ENCODE peak calls at places on chromosomes 12 and 14, in five cellular contexts. H is BE2C, Z is mammary epithelial cell, I is fibroblast of lung, X is left ventricle myocardium inferior. R is an unnamed sample. For H3K36me3, the result is how much of the 10 kb centered on the place peaks cover.

GRCh38 chr12:32423598-32423997 is 24.2 kb downstream of the FGD4 start:
- DNase-seq in Z (no peak), I (no peak), H (no peak), X (no peak), R (no peak)

GRCh38 chr12:92147491-92147890 is 1.8 kb upstream of the BTG1 start:
- DNase-seq in Z (no peak), X (no peak), I (peak), H (no peak), R (no peak)

GRCh38 chr12:82958966-82959365 is 272.3 kb downstream of the TMTC2 start:
- DNase-seq in I (no peak), H (no peak), Z (no peak), X (no peak), R (no peak)

GRCh38 chr14:74924061-74924460 is 1.0 kb upstream of the RPS6KL1 start:
- DNase-seq in Z (no peak), H (no peak), X (no peak), I (no peak), R (peak)

GRCh38 chr12:104669851-104670337 is 213.1 kb downstream of the CHST11 start:
- DNase-seq in Z (no peak), I (peak), X (peak), H (no peak), R (peak)

GRCh38 chr14:35261774-35262173 is 30.4 kb upstream of the PSMA6 start:
- DNase-seq in I (peak), X (no peak), Z (no peak), H (no peak), R (no peak)

GRCh38 chr12:38921025-38921677 is 15.8 kb upstream of the CPNE8 start:
- DNase-seq in Z (peak), I (no peak), X (peak), H (peak), R (no peak)

GRCh38 chr12:78192979-78193378 is 362.3 kb downstream of the NAV3 start:
- DNase-seq in X (no peak), I (peak), H (no peak), Z (no peak), R (no peak)

GRCh38 chr12:120225852-120226640 is 25.1 kb upstream of the RPLP0 start:
- DNase-seq in H (no peak), Z (no peak), X (peak), I (no peak), R (peak)

GRCh38 chr14:101405171-101405883 is 156.0 kb upstream of the DIO3 start:
- DNase-seq in H (no peak), X (no peak), Z (no peak), I (peak), R (no peak)

GRCh38 chr14:31781578-31781977 is 220.4 kb downstream of the NUBPL start:
- DNase-seq in X (no peak), Z (peak), I (no peak), H (no peak), R (no peak)

GRCh38 chr12:109289004-109289403 is 20.1 kb downstream of the FOXN4 start:
- DNase-seq in X (no peak), Z (no peak), H (no peak), I (peak), R (no peak)

GRCh38 chr14:45361727-45362126 is 108.7 kb upstream of the MIS18BP1 start:
- DNase-seq in H (no peak), Z (no peak), I (no peak), X (no peak), R (no peak)

GRCh38 chr14:37588667-37588955 is 6.4 kb downstream of the FOXA1 start:
- DNase-seq in Z (no peak), H (no peak), I (no peak), X (no peak), R (no peak)

GRCh38 chr14:95260537-95261440 is 58.9 kb downstream of the CLMN start:
- DNase-seq in Z (peak), I (peak), H (no peak), X (peak), R (no peak)

GRCh38 chr12:104011265-104011664 is 38.7 kb downstream of the GLT8D2 start:
- DNase-seq in Z (peak), I (peak), X (no peak), H (no peak), R (no peak)

GRCh38 chr12:92927055-92927435 is 2.0 kb downstream of the EEA1 start:
- DNase-seq in I (peak), H (peak), X (no peak), Z (peak), R (no peak)

GRCh38 chr12:82099216-82099615 is 259.0 kb downstream of the CCDC59 start:
- DNase-seq in X (no peak), H (no peak), I (no peak), Z (peak), R (no peak)

GRCh38 chr12:6916426-6917200 is 2.2 kb downstream of the ENO2 start:
- DNase-seq in H (no peak), I (no peak), Z (no peak), X (no peak), R (no peak)

GRCh38 chr14:68628605-68629310 is 164.1 kb downstream of the ZFP36L1 start:
- DNase-seq in Z (peak), I (no peak), H (no peak), X (no peak), R (peak)

GRCh38 chr12:96104566-96104965 is 69.2 kb upstream of the LTA4H start:
- DNase-seq in I (no peak), X (no peak), H (no peak), Z (no peak), R (no peak)

GRCh38 chr14:68784995-68785816 is 7.7 kb downstream of the ZFP36L1 start:
- DNase-seq in X (no peak), H (no peak), I (peak), Z (peak), R (no peak)

GRCh38 chr12:58288191-58288590 is 346.8 kb downstream of the ATP23 start:
- DNase-seq in X (no peak), I (peak), Z (no peak), H (peak), R (no peak)

GRCh38 chr12:124169577-124169976 is 125.3 kb upstream of the RFLNA start:
- DNase-seq in X (no peak), H (no peak), Z (no peak), I (no peak), R (no peak)

GRCh38 chr12:121688966-121689365 is 19.5 kb upstream of the MORN3 start:
- DNase-seq in X (no peak), H (no peak), Z (no peak), I (no peak), R (no peak)

GRCh38 chr14:96275182-96276112 is 19.4 kb downstream of the BDKRB1 start:
- DNase-seq in H (peak), I (peak), X (peak), Z (peak), R (peak)

GRCh38 chr12:24861751-24862575 is 86.9 kb downstream of the BCAT1 start:
- DNase-seq in H (no peak), Z (peak), I (no peak), X (no peak), R (no peak)

GRCh38 chr14:105888151-105888550 is 361.8 kb downstream of the TMEM121 start:
- DNase-seq in I (no peak), Z (no peak), H (no peak), X (no peak), R (no peak)

GRCh38 chr14:69658664-69659261 is 47.4 kb downstream of the SUSD6 start:
- DNase-seq in H (no peak), I (no peak), Z (peak), X (no peak), R (no peak)

GRCh38 chr14:59482471-59483331 is 1.5 kb downstream of the L3HYPDH start:
- DNase-seq in H (peak), I (peak), X (no peak), Z (peak), R (no peak)

GRCh38 chr12:117101953-117102833 is 3.0 kb upstream of the TESC start:
- DNase-seq in H (no peak), X (no peak), Z (no peak), I (no peak), R (peak)

GRCh38 chr12:106865685-106866084 is 90.0 kb upstream of the TMEM263 start:
- DNase-seq in Z (no peak), X (no peak), H (no peak), I (no peak), R (no peak)

GRCh38 chr14:71693373-71693772 is 238.9 kb upstream of the RGS6 start:
- DNase-seq in Z (no peak), H (no peak), I (peak), X (no peak), R (no peak)

GRCh38 chr12:91119089-91119488 is 7.8 kb upstream of the LUM start:
- DNase-seq in H (no peak), I (no peak), Z (peak), X (no peak), R (no peak)

GRCh38 chr12:99505805-99506204 is 141.7 kb upstream of the GARIN6 start:
- DNase-seq in Z (peak), I (no peak), H (no peak), X (no peak), R (no peak)

DNA sequence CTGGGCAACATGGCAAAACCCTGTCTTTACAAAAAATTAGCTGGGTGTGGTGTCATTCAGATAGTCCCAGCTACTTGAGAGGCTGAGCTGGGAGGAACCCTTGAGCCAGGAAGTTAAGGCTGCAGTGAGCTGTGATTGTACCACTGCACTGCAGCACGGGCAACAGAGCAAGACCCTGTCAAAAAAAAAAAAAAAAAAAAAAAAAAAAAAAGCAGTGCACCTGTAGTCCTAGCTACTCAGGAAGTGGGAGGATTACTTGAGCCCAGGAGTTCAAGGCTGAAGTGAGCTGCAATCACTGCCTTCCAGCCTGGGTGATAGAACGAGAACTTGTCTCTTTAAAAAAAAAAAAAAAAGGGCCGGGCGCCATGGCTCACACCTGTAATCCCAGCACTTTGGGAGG is 5.6 kb downstream of the REM2 start:
- DNase-seq in H (no peak), X (no peak), I (no peak), Z (no peak), R (no peak)
- H3K36me3 ChIP-seq in H (under half), X (under half), I (under half), Z (under half), R (under half)

GRCh38 chr14:77603654-77604270 is 12.7 kb downstream of the SPTLC2 start:
- DNase-seq in H (peak), X (peak), Z (no peak), I (peak), R (no peak)
- TF ChIP-seq CTCF in H (peak), X (no peak), Z (no peak), I (peak), R (peak)

GRCh38 chr12:53053223-53054111 is 3.6 kb downstream of the TNS2 start:
- DNase-seq in I (no peak), X (peak), H (no peak), Z (peak), R (peak)
- H3K4me3 ChIP-seq in I (no peak), X (peak), H (peak), Z (peak), R (peak)

GRCh38 chr12:57171668-57172067 is 24.2 kb upstream of the LRP1-AS start:
- DNase-seq in X (no peak), Z (no peak), H (no peak), I (peak), R (no peak)
- H3K36me3 ChIP-seq in X (half or more), Z (under half), H (under half), I (half or more), R (half or more)

DNA sequence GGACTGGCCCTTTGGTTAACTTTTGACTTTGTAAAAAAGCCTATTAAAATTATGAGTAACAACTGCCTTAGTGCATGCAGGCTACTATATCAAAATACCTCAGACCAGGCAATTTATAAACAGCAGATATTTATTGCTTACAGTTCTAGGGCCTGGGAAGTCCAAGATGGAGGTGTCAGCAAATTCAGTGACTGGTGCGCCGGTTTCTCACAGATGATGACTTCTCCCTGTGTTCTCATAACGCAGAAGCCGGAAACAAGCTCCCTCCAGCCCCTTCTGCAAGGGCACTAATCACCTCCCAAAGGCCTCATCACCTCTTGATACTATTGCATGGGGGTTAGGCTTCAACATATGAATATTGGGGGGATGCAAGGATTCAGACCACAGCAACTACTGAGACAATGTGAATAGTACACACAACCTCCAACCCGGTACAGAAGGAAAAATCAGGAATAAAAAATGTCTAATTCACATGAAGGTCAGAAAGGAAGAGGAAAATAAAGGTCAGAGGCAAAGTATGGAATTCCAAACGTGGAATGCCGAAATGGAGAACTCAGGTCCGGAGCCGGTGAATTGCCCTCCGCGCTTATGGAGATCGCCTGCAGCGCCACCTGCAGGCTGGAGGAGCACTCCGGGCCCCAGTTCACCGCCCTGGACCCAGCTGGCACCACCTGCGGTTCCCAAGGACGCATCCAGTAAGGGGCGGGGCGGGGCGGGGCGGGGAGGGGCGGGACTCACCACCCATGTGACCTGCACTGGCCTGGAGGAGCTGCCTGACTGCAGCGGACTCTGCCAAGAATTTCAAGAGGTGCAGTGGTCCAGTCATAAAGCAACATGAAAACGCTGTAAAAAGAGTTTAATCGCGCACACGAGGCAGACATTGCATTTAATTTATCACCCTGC is 203.4 kb downstream of the KIF26A start:
- DNase-seq in H (peak), Z (no peak), I (no peak), X (no peak), R (peak)
- TF ChIP-seq CTCF in H (peak), Z (peak), I (no peak), X (peak), R (peak)

DNA sequence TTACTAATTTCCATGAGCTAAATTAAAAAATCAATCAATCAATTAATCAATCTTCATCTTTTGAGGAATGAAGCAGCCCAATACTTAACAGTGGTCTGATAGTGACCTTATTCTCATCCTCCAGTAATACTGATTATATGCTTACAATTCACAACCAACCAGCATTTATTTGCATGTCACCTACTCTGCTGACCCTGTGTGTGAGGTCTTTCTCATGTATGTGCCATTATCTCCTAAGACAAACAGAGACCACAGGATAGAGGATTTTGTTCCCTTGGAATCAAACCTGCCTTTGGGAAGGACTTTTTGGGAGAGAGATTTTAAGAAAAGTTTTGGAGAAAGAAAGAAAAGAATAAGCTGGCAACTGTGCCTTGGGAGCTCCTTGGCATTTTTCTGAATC is 197.2 kb downstream of the NRXN3 start:
- DNase-seq in I (no peak), X (no peak), Z (no peak), H (no peak), R (no peak)
- H3K4me3 ChIP-seq in I (no peak), X (no peak), Z (no peak), H (no peak), R (no peak)

GRCh38 chr12:131013118-131013517 is 59.4 kb downstream of the ADGRD1 start:
- DNase-seq in I (no peak), H (no peak), Z (no peak), X (no peak), R (no peak)

GRCh38 chr12:131009595-131010270 is 56.0 kb downstream of the ADGRD1 start:
- DNase-seq in I (no peak), Z (no peak), X (no peak), H (no peak), R (no peak)

GRCh38 chr12:131010376-131011131 is 56.8 kb downstream of the ADGRD1 start:
- DNase-seq in I (no peak), Z (no peak), X (no peak), H (no peak), R (no peak)

GRCh38 chr12:131012279-131013069 is 58.8 kb downstream of the ADGRD1 start:
- DNase-seq in H (no peak), I (no peak), X (no peak), Z (no peak), R (no peak)

GRCh38 chr12:131011165-131012079 is 57.7 kb downstream of the ADGRD1 start:
- DNase-seq in H (no peak), Z (no peak), X (peak), I (no peak), R (no peak)
- H3K36me3 ChIP-seq in H (under half), Z (under half), X (under half), I (under half), R (under half)

GRCh38 chr12:11963841-11964471 is 106.8 kb upstream of the BCL2L14 start:
- DNase-seq in X (no peak), I (no peak), H (no peak), Z (no peak), R (no peak)

GRCh38 chr12:11962795-11963347 is 107.9 kb upstream of the BCL2L14 start:
- DNase-seq in I (no peak), Z (no peak), H (no peak), X (no peak), R (no peak)

GRCh38 chr12:11958216-11959091 is 112.3 kb upstream of the BCL2L14 start:
- DNase-seq in X (no peak), H (no peak), Z (peak), I (peak), R (no peak)

GRCh38 chr12:11961686-11962085 is 109.1 kb upstream of the BCL2L14 start:
- DNase-seq in I (no peak), X (no peak), H (no peak), Z (no peak), R (no peak)

DNA sequence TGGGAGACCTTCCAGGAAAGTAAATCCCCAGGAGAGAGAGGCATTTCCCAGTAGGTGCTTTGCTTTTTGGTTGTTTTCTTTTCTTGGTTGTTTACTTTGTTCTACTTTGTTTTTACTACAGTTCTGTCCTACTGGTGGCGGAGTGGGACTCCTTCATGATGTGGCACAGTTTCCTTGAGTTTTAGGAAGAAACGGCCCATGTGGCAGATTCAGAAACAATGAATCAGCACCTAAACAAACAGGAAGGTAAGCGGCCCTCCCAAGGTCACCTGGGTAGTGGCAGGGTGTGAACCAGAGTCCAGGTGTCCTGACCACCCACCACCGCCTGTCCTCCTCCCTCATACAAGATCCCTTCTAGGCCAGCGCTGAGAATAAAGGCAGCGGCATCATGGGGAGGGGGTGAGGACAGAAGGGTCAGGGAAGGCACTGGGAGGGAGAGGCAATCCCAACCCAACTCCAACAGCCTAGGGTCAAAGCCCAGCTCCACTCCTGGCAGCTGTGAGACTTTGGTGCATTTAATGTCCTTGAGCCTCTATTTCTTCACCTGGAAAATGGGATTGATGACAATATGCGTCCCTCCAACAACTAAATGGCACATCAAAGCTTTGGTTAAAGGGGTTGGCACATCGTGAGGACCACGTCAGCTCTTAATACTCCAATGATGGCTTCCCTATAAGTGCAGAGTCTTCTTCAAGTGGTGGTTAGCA is 111.5 kb upstream of the BCL2L14 start:
- DNase-seq in H (no peak), Z (peak), X (no peak), I (no peak), R (no peak)
- TF ChIP-seq CTCF in H (no peak), Z (no peak), X (no peak), I (no peak), R (no peak)

GRCh38 chr12:84277986-84278385 is 634.6 kb downstream of the SLC6A15 start:
- DNase-seq in Z (no peak), X (no peak), I (no peak), H (no peak), R (no peak)
- H3K4me3 ChIP-seq in Z (no peak), X (no peak), I (no peak), H (no peak), R (no peak)